ENCODE peak calls at places on chromosomes 3 and 15, in eight cellular contexts. D, I, C, R, F, Y, B and J are unnamed samples.

GRCh38 chr15:96160269-96160668 is 170.2 kb upstream of the NR2F2 start:
- DNase-seq in F (peak; percentile 67), B (no peak), R (peak; percentile 71), C (peak; percentile 56), I (no peak), D (no peak), Y (no peak), J (no peak)

GRCh38 chr3:44782891-44783290 is 21.3 kb downstream of the KIF15 start:
- DNase-seq in F (no peak), R (no peak), Y (no peak), I (no peak), B (no peak), C (no peak), D (no peak), J (no peak)

GRCh38 chr3:149367021-149367840 is 10.2 kb downstream of the TM4SF1 start:
- DNase-seq in B (no peak), D (no peak), F (no peak), R (no peak), I (peak; percentile 14), C (no peak), Y (no peak), J (no peak)

GRCh38 chr15:58454950-58455401 is 23.2 kb downstream of the LIPC start:
- DNase-seq in B (no peak), R (no peak), D (no peak), C (no peak), F (no peak), I (peak; percentile 17), Y (no peak), J (no peak)

GRCh38 chr3:17942856-17943255 is 200.4 kb upstream of the TBC1D5 start:
- DNase-seq in R (no peak), Y (no peak), F (no peak), C (no peak), D (no peak), I (no peak), B (no peak), J (no peak)

GRCh38 chr15:34582461-34583357 is 742 bp downstream of the GOLGA8B start:
- DNase-seq in B (no peak), C (no peak), R (no peak), I (peak; percentile 71), D (peak; percentile 91), F (no peak), Y (peak; percentile 50), J (peak; percentile 80)

GRCh38 chr3:186290791-186291190 is 71.2 kb downstream of the DGKG start:
- DNase-seq in F (no peak), D (no peak), Y (no peak), R (no peak), B (no peak), C (no peak), I (no peak), J (no peak)

GRCh38 chr3:162390891-162391290 is 894.3 kb downstream of the OTOL1 start:
- DNase-seq in I (no peak), B (no peak), C (no peak), R (no peak), F (no peak), D (peak; percentile 80), Y (no peak), J (no peak)

GRCh38 chr15:86830304-86830703 is 750.6 kb downstream of the AGBL1 start:
- DNase-seq in B (no peak), I (no peak), F (no peak), D (no peak), Y (no peak), R (no peak), C (no peak), J (no peak)

GRCh38 chr3:24483873-24484272 is 10.8 kb downstream of the THRB start:
- DNase-seq in Y (no peak), B (no peak), C (no peak), F (peak; percentile 54), R (no peak), I (peak; percentile 18), D (no peak), J (no peak)

GRCh38 chr3:45591547-45591912 is 3.0 kb upstream of the LIMD1 start:
- DNase-seq in R (no peak), I (no peak), F (no peak), D (no peak), Y (no peak), C (no peak), B (no peak), J (no peak)

GRCh38 chr3:186790261-186790981 is 7.0 kb downstream of the EIF4A2 start:
- DNase-seq in I (peak; percentile 64), Y (peak; percentile 18), F (no peak), R (no peak), D (no peak), B (no peak), C (no peak), J (no peak)

GRCh38 chr3:187293514-187293870 is 2.0 kb upstream of the MASP1 start:
- DNase-seq in I (no peak), C (no peak), R (no peak), B (no peak), Y (no peak), F (no peak), D (no peak), J (no peak)

GRCh38 chr3:135325726-135326245 is 530.7 kb downstream of the EPHB1 start:
- DNase-seq in C (no peak), F (no peak), I (no peak), B (no peak), R (no peak), D (no peak), Y (no peak), J (no peak)

GRCh38 chr15:74265046-74265639 is 29.0 kb downstream of the CCDC33 start:
- DNase-seq in R (no peak), C (no peak), B (no peak), Y (no peak), F (no peak), D (peak; percentile 81), I (peak; percentile 50), J (no peak)

GRCh38 chr3:151630035-151630434 is 103.7 kb upstream of the AADACL2 start:
- DNase-seq in F (no peak), I (no peak), Y (no peak), B (no peak), R (no peak), C (no peak), D (no peak), J (no peak)
- TF ChIP-seq CTCF in F (no peak), I (no peak), Y (no peak), B (no peak), R (no peak), C (no peak), D (no peak), J (no peak)

DNA sequence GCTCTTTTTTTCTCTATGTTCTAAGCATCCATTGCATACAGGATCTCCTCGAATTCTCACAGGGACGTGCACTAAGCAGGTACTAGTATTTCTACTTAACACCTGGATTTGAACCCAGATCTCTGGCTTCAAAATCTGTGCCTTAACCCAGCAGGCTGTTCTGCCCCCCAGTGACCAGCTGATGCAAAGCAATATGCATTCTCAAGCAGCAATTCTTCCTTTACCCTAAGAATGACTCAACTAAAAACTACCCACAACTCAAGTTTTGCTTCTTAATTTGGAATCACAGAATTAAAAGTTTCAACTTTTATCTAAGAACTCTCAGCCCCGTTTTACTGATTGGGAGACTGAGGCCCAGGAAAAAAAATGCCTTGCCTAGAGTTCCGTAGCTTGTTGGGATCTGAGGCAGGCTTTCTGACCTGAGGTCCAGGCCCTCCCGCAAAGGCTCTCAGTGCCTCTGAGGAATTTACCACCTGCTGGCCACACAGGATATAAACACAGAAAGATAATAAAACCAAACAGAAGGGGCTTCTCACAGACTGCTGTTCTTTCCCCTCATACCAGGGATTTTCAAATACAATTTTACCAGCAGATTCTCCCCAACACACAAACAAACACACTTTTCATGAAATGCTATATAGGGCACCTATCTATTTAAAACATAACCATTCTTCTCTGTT is 115.4 kb upstream of the RAD18 start:
- DNase-seq in C (no peak), R (no peak), Y (no peak), F (no peak), I (no peak), B (no peak), D (no peak), J (no peak)
- TF ChIP-seq CTCF in C (no peak), R (no peak), Y (no peak), F (no peak), I (no peak), B (peak; percentile 17), D (no peak), J (no peak)

GRCh38 chr3:19148768-19149091 is 420 bp downstream of the KCNH8 start:
- DNase-seq in R (no peak), F (no peak), D (no peak), I (no peak), B (no peak), Y (no peak), C (no peak), J (no peak)

GRCh38 chr3:19147905-19148767 is at the start of gene KCNH8:
- DNase-seq in I (no peak), B (no peak), D (peak; percentile 48), F (no peak), Y (peak; percentile 42), C (peak; percentile 48), R (no peak), J (peak; percentile 38)

GRCh38 chr3:19149388-19149787 is 1.1 kb downstream of the KCNH8 start:
- DNase-seq in C (no peak), F (no peak), D (peak; percentile 61), B (no peak), R (no peak), Y (peak; percentile 61), I (peak; percentile 39), J (peak; percentile 24)

GRCh38 chr3:19151171-19151570 is 2.9 kb downstream of the KCNH8 start:
- DNase-seq in R (no peak), Y (no peak), F (no peak), C (no peak), I (no peak), B (no peak), D (no peak), J (no peak)

GRCh38 chr3:19146685-19147650 is 1.3 kb upstream of the KCNH8 start:
- DNase-seq in C (peak; percentile 65), I (peak; percentile 8), R (peak; percentile 86), F (peak; percentile 36), D (peak; percentile 73), B (no peak), Y (peak; percentile 85), J (peak; percentile 79)
- TF ChIP-seq CTCF in C (no peak), I (no peak), R (peak; percentile 54), F (peak; percentile 45), D (peak; percentile 27), B (peak; percentile 63), Y (peak; percentile 72), J (no peak)

GRCh38 chr3:49343163-49343562 is 3.3 kb upstream of the USP4 start:
- DNase-seq in B (peak; percentile 39), I (peak; percentile 50), F (no peak), C (no peak), D (no peak), R (no peak), Y (peak; percentile 34), J (no peak)

GRCh38 chr3:49341996-49342395 is 2.1 kb upstream of the USP4 start:
- DNase-seq in B (no peak), I (no peak), Y (no peak), D (no peak), C (no peak), R (no peak), F (no peak), J (no peak)

GRCh38 chr3:49339947-49340800 is at the start of gene USP4:
- DNase-seq in B (peak; percentile 88), I (peak; percentile 97), C (peak; percentile 85), F (peak; percentile 89), R (peak; percentile 94), Y (peak; percentile 96), D (peak; percentile 94), J (peak; percentile 95)

DNA sequence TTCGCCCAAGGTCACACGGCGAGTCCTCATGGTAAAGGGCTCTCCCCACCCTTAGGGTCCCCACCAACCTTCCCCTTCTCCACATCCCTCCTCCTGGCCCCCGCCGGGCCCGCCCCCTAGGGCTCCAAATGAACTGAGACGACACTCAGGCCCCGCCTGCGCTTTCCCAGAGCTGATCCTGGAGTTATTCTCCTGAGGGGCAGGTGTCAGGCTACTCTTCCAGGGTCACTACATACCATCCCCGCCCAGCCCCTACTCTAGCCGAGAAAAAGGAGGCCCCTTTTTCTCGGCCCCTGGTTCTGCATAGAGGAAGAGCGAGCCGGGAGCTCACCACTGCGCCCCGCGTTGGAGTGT is 283 bp downstream of the USP4 start:
- DNase-seq in B (no peak), R (peak; percentile 70), F (no peak), C (no peak), D (no peak), I (no peak), Y (no peak), J (no peak)
- TF ChIP-seq CTCF in B (no peak), R (no peak), F (no peak), C (no peak), D (no peak), I (no peak), Y (no peak), J (no peak)